ENCODE peak calls at places on chromosome 9, in five cellular contexts. E is body of pancreas, C is AG09309, R is epithelial cell of esophagus, Z is ovary. K is an unnamed sample.

GRCh38 chr9:128540630-128541355 is 11.6 kb upstream of the SPTAN1 start:
- DNase-seq in C (no peak), E (no peak), Z (no peak), R (no peak), K (no peak)

GRCh38 chr9:130266236-130267098 is 907 bp downstream of the HMCN2 start:
- DNase-seq in E (no peak), C (no peak), R (peak; percentile 45), Z (no peak), K (no peak)

GRCh38 chr9:87771251-87772006 is 45.5 kb downstream of the CTSL start:
- DNase-seq in C (no peak), Z (no peak), R (no peak), E (no peak), K (no peak)

GRCh38 chr9:93264338-93265125 is 80.6 kb downstream of the WNK2 start:
- DNase-seq in Z (no peak), R (no peak), C (no peak), E (no peak), K (no peak)

GRCh38 chr9:33244150-33244784 is 4.3 kb downstream of the SPINK4 start:
- DNase-seq in C (no peak), R (no peak), E (no peak), Z (no peak), K (no peak)

GRCh38 chr9:120475341-120475740 is 104.6 kb downstream of the CDK5RAP2 start:
- DNase-seq in C (peak; percentile 86), Z (peak; percentile 60), E (no peak), R (no peak), K (peak; percentile 4)

GRCh38 chr9:27425827-27426716 is 98.0 kb upstream of the IFNK start:
- DNase-seq in C (no peak), R (peak; percentile 57), E (no peak), Z (no peak), K (no peak)

GRCh38 chr9:86434039-86434726 is 80.0 kb upstream of the TUT7 start:
- DNase-seq in Z (peak; percentile 57), R (peak; percentile 67), C (peak; percentile 66), E (peak; percentile 40), K (peak; percentile 56)

GRCh38 chr9:588952-589351 is 252.5 kb upstream of the DMRT1 start:
- DNase-seq in Z (no peak), E (no peak), R (peak; percentile 15), C (no peak), K (no peak)

GRCh38 chr9:92520837-92521236 is 15.0 kb downstream of the ECM2 start:
- DNase-seq in C (no peak), E (no peak), R (no peak), Z (no peak), K (no peak)

GRCh38 chr9:121322037-121322736 is 47.9 kb downstream of the STOM start:
- DNase-seq in R (peak; percentile 98), C (peak; percentile 90), Z (no peak), E (no peak), K (peak; percentile 97)

GRCh38 chr9:130713286-130713975 is 19.9 kb downstream of the EXOSC2 start:
- DNase-seq in Z (no peak), E (peak; percentile 49), C (no peak), R (peak; percentile 23), K (no peak)

GRCh38 chr9:130837002-130837511 is 2.0 kb downstream of the ABL1 start:
- DNase-seq in R (no peak), C (no peak), Z (no peak), E (no peak), K (peak; percentile 48)

GRCh38 chr9:31908158-31908890 is 476.1 kb upstream of the ACO1 start:
- DNase-seq in E (no peak), C (no peak), Z (no peak), R (peak; percentile 85), K (peak; percentile 82)

GRCh38 chr9:122837266-122837850 is 9.0 kb upstream of the PDCL start:
- DNase-seq in E (no peak), C (no peak), Z (no peak), R (no peak), K (no peak)

GRCh38 chr9:35605336-35606137 is 475 bp downstream of the TESK1 start:
- DNase-seq in Z (peak; percentile 58), R (peak; percentile 23), E (peak; percentile 25), C (no peak), K (peak; percentile 11)

GRCh38 chr9:91156451-91157234 is 205.1 kb downstream of the AUH start:
- DNase-seq in R (no peak), Z (no peak), C (no peak), E (no peak), K (no peak)

GRCh38 chr9:87765521-87765920 is 39.6 kb downstream of the CTSL start:
- DNase-seq in R (peak; percentile 59), C (no peak), Z (no peak), E (no peak), K (no peak)

GRCh38 chr9:6927838-6928237 is 170.1 kb downstream of the KDM4C start:
- DNase-seq in E (no peak), Z (no peak), C (no peak), R (no peak), K (no peak)

GRCh38 chr9:3863114-3863528 is 337.3 kb upstream of the RFX3 start:
- DNase-seq in R (peak; percentile 78), E (peak; percentile 8), C (peak; percentile 73), Z (no peak), K (peak; percentile 73)

GRCh38 chr9:97990259-97990658 is 7.1 kb downstream of the ANP32B start:
- DNase-seq in C (peak; percentile 21), Z (no peak), E (no peak), R (peak; percentile 58), K (peak; percentile 60)

GRCh38 chr9:137759649-137760321 is 117.8 kb upstream of the CACNA1B start:
- DNase-seq in R (no peak), E (no peak), Z (no peak), C (no peak), K (no peak)

GRCh38 chr9:70478963-70479641 is 64.6 kb upstream of the KLF9 start:
- DNase-seq in Z (no peak), E (peak; percentile 91), R (peak; percentile 61), C (no peak), K (peak; percentile 73)

GRCh38 chr9:92506184-92506857 is 24.0 kb upstream of the ASPN start:
- DNase-seq in E (peak; percentile 42), R (peak; percentile 95), C (peak; percentile 88), Z (no peak), K (peak; percentile 98)

GRCh38 chr9:86185872-86186271 is 73.6 kb downstream of the C9orf153 start:
- DNase-seq in Z (no peak), E (no peak), C (no peak), R (no peak), K (no peak)

GRCh38 chr9:134597957-134598883 is 43.4 kb upstream of the COL5A1 start:
- DNase-seq in R (no peak), E (no peak), Z (no peak), C (no peak), K (no peak)

GRCh38 chr9:110340306-110340705 is 2.6 kb upstream of the TXNDC8 start:
- DNase-seq in Z (no peak), R (peak; percentile 26), E (no peak), C (no peak), K (peak; percentile 24)

GRCh38 chr9:133703571-133704399 is 34.4 kb downstream of the SARDH start:
- DNase-seq in Z (peak; percentile 44), C (no peak), E (no peak), R (no peak), K (no peak)

GRCh38 chr9:111969622-111970021 is 73.0 kb downstream of the UGCG start:
- DNase-seq in R (no peak), E (no peak), C (no peak), Z (no peak), K (no peak)

GRCh38 chr9:16069671-16070586 is 517.1 kb downstream of the CCDC171 start:
- DNase-seq in C (no peak), R (no peak), E (no peak), Z (no peak), K (no peak)

GRCh38 chr9:101706261-101706798 is 32.1 kb downstream of the GRIN3A start:
- DNase-seq in Z (no peak), R (peak; percentile 16), E (peak; percentile 2), C (no peak), K (no peak)

GRCh38 chr9:126661521-126662251 is 48.0 kb downstream of the LMX1B start:
- DNase-seq in C (no peak), Z (no peak), R (peak; percentile 80), E (peak; percentile 23), K (peak; percentile 35)

GRCh38 chr9:36996677-36997076 is 37.4 kb downstream of the PAX5 start:
- DNase-seq in C (no peak), Z (no peak), R (no peak), E (no peak), K (no peak)

GRCh38 chr9:36997414-36997813 is 36.7 kb downstream of the PAX5 start:
- DNase-seq in Z (no peak), C (no peak), R (peak; percentile 77), E (no peak), K (no peak)

GRCh38 chr9:36993933-36994764 is 39.9 kb downstream of the PAX5 start:
- DNase-seq in R (no peak), C (no peak), Z (no peak), E (no peak), K (no peak)

GRCh38 chr9:36992501-36993316 is 41.4 kb downstream of the PAX5 start:
- DNase-seq in Z (no peak), R (no peak), E (no peak), C (peak; percentile 8), K (no peak)

GRCh38 chr9:36995927-36996471 is 38.1 kb downstream of the PAX5 start:
- DNase-seq in E (peak; percentile 79), Z (no peak), C (no peak), R (peak; percentile 71), K (peak; percentile 71)
- TF ChIP-seq CTCF in E (peak; percentile 63), Z (no peak), C (peak; percentile 69), R (peak; percentile 68), K (peak; percentile 81)

GRCh38 chr9:135989157-135989556 is 28.0 kb upstream of the UBAC1 start:
- DNase-seq in R (no peak), Z (no peak), C (no peak), E (no peak), K (no peak)
- TF ChIP-seq CTCF in R (no peak), Z (no peak), C (no peak), E (no peak), K (no peak)

DNA sequence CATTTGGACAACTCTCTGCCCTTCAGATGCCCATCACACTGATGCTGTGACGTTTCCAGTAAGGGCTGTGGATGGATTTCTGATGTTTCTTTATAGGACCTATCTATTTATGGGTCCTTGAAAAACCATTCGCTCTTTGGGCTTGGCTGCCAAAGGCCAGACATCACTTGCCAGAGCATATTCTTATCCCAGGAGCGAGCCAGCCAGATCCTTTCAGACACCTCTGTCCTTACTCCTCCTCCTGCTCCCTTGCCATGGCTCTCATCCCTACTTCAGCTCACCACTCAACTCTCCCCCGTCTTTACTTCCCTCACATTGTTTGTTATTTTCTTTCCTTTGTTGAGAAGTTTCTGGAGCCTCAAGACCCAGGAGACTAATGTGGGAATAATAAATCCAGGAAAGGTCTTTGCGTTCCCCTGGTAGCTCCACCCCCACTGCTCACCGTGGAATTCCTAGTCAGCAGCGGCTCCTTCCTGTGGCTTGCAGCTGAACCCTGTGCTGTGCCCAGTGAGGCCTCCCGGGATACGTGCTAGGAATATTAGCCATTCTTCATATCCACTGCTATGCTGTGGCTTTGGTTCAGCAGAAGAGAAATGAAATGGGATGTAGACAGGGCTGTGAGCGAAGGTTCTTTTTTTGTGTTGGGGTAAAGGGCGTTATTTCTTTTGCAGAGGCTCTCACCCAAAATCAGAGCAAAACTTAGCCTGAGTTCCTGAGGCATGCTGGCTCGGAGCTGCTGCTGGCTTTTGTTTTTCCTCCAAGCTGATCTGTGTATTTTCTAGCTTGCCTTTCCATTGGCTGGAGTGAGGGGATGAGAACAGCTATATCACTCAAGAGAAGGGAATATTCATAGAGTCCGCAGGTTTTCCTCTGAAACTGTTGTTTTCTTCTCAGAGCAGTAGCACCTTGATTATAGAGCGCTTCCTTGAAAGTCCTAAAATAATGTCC is 171.1 kb downstream of the SAXO1 start:
- DNase-seq in Z (peak; percentile 57), R (no peak), E (peak; percentile 10), C (no peak), K (no peak)
- TF ChIP-seq CTCF in Z (no peak), R (no peak), E (no peak), C (no peak), K (no peak)

GRCh38 chr9:104280216-104280585 is 186.1 kb downstream of the SMC2 start:
- DNase-seq in R (no peak), C (no peak), Z (no peak), E (no peak), K (no peak)
- TF ChIP-seq CTCF in R (no peak), C (no peak), Z (no peak), E (no peak), K (no peak)